ENCODE peak calls at places on chromosomes 6 and 20, in five cellular contexts. One of them, this sample, is unnamed.
A peak's percentile ranks its signal among the peaks of the same experiment; 100 is the strongest.

GRCh38 chr6:169854083-169854725 is 102.8 kb downstream of the ERMARD start:
- DNase-seq in progenitor cell of endocrine pancreas: no peak
- DNase-seq in transverse colon: no peak
- DNase-seq in heart left ventricle: peak; percentile 33
- DNase-seq in astrocyte of the spinal cord: no peak
- DNase-seq in this sample: no peak

GRCh38 chr6:38284772-38285406 is 354.8 kb downstream of the BTBD9 start:
- DNase-seq in progenitor cell of endocrine pancreas: no peak
- DNase-seq in transverse colon: no peak
- DNase-seq in heart left ventricle: no peak
- DNase-seq in astrocyte of the spinal cord: no peak
- DNase-seq in this sample: no peak

GRCh38 chr6:30508890-30509736 is 19.8 kb downstream of the HLA-E start:
- DNase-seq in progenitor cell of endocrine pancreas: no peak
- DNase-seq in transverse colon: no peak
- DNase-seq in heart left ventricle: no peak
- DNase-seq in astrocyte of the spinal cord: no peak
- DNase-seq in this sample: no peak

GRCh38 chr6:24583463-24584389 is 62.3 kb downstream of the KIAA0319 start:
- DNase-seq in progenitor cell of endocrine pancreas: peak; percentile 52
- DNase-seq in transverse colon: peak; percentile 86
- DNase-seq in heart left ventricle: peak; percentile 79
- DNase-seq in astrocyte of the spinal cord: peak; percentile 69
- DNase-seq in this sample: peak; percentile 91

GRCh38 chr6:108105584-108105983 is 31.0 kb upstream of the OSTM1 start:
- DNase-seq in progenitor cell of endocrine pancreas: no peak
- DNase-seq in transverse colon: no peak
- DNase-seq in heart left ventricle: no peak
- DNase-seq in astrocyte of the spinal cord: no peak
- DNase-seq in this sample: no peak

GRCh38 chr6:37456816-37457560 is 24.0 kb downstream of the CMTR1 start:
- DNase-seq in progenitor cell of endocrine pancreas: no peak
- DNase-seq in transverse colon: no peak
- DNase-seq in heart left ventricle: no peak
- DNase-seq in astrocyte of the spinal cord: peak; percentile 85
- DNase-seq in this sample: no peak

GRCh38 chr6:162478191-162478642 is 249.3 kb downstream of the PRKN start:
- DNase-seq in progenitor cell of endocrine pancreas: no peak
- DNase-seq in transverse colon: no peak
- DNase-seq in heart left ventricle: no peak
- DNase-seq in astrocyte of the spinal cord: no peak
- DNase-seq in this sample: no peak

GRCh38 chr6:71982385-71982784 is 96.0 kb downstream of the RIMS1 start:
- DNase-seq in progenitor cell of endocrine pancreas: no peak
- DNase-seq in transverse colon: no peak
- DNase-seq in heart left ventricle: no peak
- DNase-seq in astrocyte of the spinal cord: no peak
- DNase-seq in this sample: no peak

GRCh38 chr6:139738801-139739490 is 364.5 kb upstream of the CITED2 start:
- DNase-seq in progenitor cell of endocrine pancreas: no peak
- DNase-seq in transverse colon: no peak
- DNase-seq in heart left ventricle: no peak
- DNase-seq in astrocyte of the spinal cord: no peak
- DNase-seq in this sample: no peak

GRCh38 chr6:125558451-125558850 is 191.0 kb upstream of the HEY2 start:
- DNase-seq in progenitor cell of endocrine pancreas: no peak
- DNase-seq in transverse colon: no peak
- DNase-seq in heart left ventricle: no peak
- DNase-seq in astrocyte of the spinal cord: no peak
- DNase-seq in this sample: no peak

GRCh38 chr6:53664623-53665022 is 933 bp downstream of the KLHL31 start:
- DNase-seq in progenitor cell of endocrine pancreas: no peak
- DNase-seq in transverse colon: no peak
- DNase-seq in heart left ventricle: peak; percentile 71
- DNase-seq in astrocyte of the spinal cord: no peak
- DNase-seq in this sample: no peak

GRCh38 chr6:92541457-92542060 is 877.8 kb downstream of the EPHA7 start:
- DNase-seq in progenitor cell of endocrine pancreas: no peak
- DNase-seq in transverse colon: no peak
- DNase-seq in heart left ventricle: no peak
- DNase-seq in astrocyte of the spinal cord: peak; percentile 13
- DNase-seq in this sample: no peak

GRCh38 chr6:12636336-12636735 is 80.2 kb upstream of the PHACTR1 start:
- DNase-seq in progenitor cell of endocrine pancreas: no peak
- DNase-seq in transverse colon: no peak
- DNase-seq in heart left ventricle: no peak
- DNase-seq in astrocyte of the spinal cord: no peak
- DNase-seq in this sample: no peak

GRCh38 chr6:88006559-88006958 is 41.1 kb upstream of the SPACA1 start:
- DNase-seq in progenitor cell of endocrine pancreas: no peak
- DNase-seq in transverse colon: no peak
- DNase-seq in heart left ventricle: no peak
- DNase-seq in astrocyte of the spinal cord: no peak
- DNase-seq in this sample: no peak

GRCh38 chr20:49859807-49860206 is 47.2 kb downstream of the SLC9A8 start:
- DNase-seq in progenitor cell of endocrine pancreas: no peak
- DNase-seq in transverse colon: no peak
- DNase-seq in heart left ventricle: no peak
- DNase-seq in astrocyte of the spinal cord: no peak
- DNase-seq in this sample: peak; percentile 38

GRCh38 chr6:136429264-136429663 is 121.0 kb downstream of the MAP7 start:
- DNase-seq in progenitor cell of endocrine pancreas: no peak
- DNase-seq in transverse colon: no peak
- DNase-seq in heart left ventricle: no peak
- DNase-seq in astrocyte of the spinal cord: no peak
- DNase-seq in this sample: no peak

GRCh38 chr6:69696273-69696672 is 100.5 kb downstream of the LMBRD1 start:
- DNase-seq in progenitor cell of endocrine pancreas: no peak
- DNase-seq in transverse colon: no peak
- DNase-seq in heart left ventricle: no peak
- DNase-seq in astrocyte of the spinal cord: peak; percentile 13
- DNase-seq in this sample: no peak

GRCh38 chr20:62120990-62121775 is 1.1 kb upstream of the LSM14B start:
- DNase-seq in progenitor cell of endocrine pancreas: no peak
- DNase-seq in transverse colon: peak; percentile 66
- DNase-seq in heart left ventricle: peak; percentile 74
- DNase-seq in astrocyte of the spinal cord: no peak
- DNase-seq in this sample: no peak

GRCh38 chr6:20936949-20937348 is 402.7 kb downstream of the CDKAL1 start:
- DNase-seq in progenitor cell of endocrine pancreas: no peak
- DNase-seq in transverse colon: no peak
- DNase-seq in heart left ventricle: no peak
- DNase-seq in astrocyte of the spinal cord: no peak
- DNase-seq in this sample: no peak

GRCh38 chr6:11263185-11263817 is 30.8 kb upstream of the NEDD9 start:
- DNase-seq in progenitor cell of endocrine pancreas: no peak
- DNase-seq in transverse colon: peak; percentile 61
- DNase-seq in heart left ventricle: peak; percentile 66
- DNase-seq in astrocyte of the spinal cord: peak; percentile 80
- DNase-seq in this sample: peak; percentile 51

GRCh38 chr20:21707999-21708737 is 2.7 kb downstream of the PAX1 start:
- DNase-seq in progenitor cell of endocrine pancreas: no peak
- DNase-seq in transverse colon: no peak
- DNase-seq in heart left ventricle: no peak
- DNase-seq in astrocyte of the spinal cord: no peak
- DNase-seq in this sample: no peak

GRCh38 chr6:18371010-18371409 is 16.1 kb upstream of the RNF144B start:
- DNase-seq in progenitor cell of endocrine pancreas: no peak
- DNase-seq in transverse colon: no peak
- DNase-seq in heart left ventricle: no peak
- DNase-seq in astrocyte of the spinal cord: no peak
- DNase-seq in this sample: no peak

DNA sequence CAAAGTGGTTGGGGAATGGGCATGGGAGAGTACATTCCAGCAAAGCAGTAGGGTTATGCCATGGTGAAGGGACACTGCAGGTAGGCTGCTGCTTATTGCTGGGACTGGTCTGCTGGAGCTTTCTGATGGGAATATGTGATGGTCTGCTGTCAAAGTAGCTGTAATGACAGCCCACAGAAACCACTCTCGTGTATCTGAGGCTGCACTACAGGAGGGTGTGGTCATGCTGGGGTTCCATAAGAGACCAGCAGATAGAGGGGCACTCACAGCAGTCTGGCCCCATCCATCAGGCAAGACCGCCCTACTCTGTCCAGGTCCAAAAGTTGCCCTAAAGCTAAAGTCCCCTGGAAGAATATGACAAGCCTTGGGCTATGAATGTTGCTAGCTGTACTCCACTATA is 739.3 kb downstream of the COL12A1 start:
- DNase-seq in progenitor cell of endocrine pancreas: no peak
- DNase-seq in transverse colon: no peak
- DNase-seq in heart left ventricle: no peak
- DNase-seq in astrocyte of the spinal cord: no peak
- DNase-seq in this sample: no peak
- TF ChIP-seq CTCF in progenitor cell of endocrine pancreas: no peak
- TF ChIP-seq CTCF in transverse colon: no peak
- TF ChIP-seq CTCF in heart left ventricle: no peak
- TF ChIP-seq CTCF in astrocyte of the spinal cord: no peak
- TF ChIP-seq CTCF in this sample: no peak

GRCh38 chr6:167667204-167668018 is 159.3 kb upstream of the AFDN start:
- DNase-seq in progenitor cell of endocrine pancreas: no peak
- DNase-seq in transverse colon: no peak
- DNase-seq in heart left ventricle: no peak
- DNase-seq in astrocyte of the spinal cord: no peak
- DNase-seq in this sample: no peak

GRCh38 chr6:167666571-167667203 is 160.0 kb upstream of the AFDN start:
- DNase-seq in progenitor cell of endocrine pancreas: no peak
- DNase-seq in transverse colon: no peak
- DNase-seq in heart left ventricle: no peak
- DNase-seq in astrocyte of the spinal cord: no peak
- DNase-seq in this sample: no peak

GRCh38 chr6:167668754-167669552 is 157.8 kb upstream of the AFDN start:
- DNase-seq in progenitor cell of endocrine pancreas: no peak
- DNase-seq in transverse colon: no peak
- DNase-seq in heart left ventricle: no peak
- DNase-seq in astrocyte of the spinal cord: no peak
- DNase-seq in this sample: no peak

GRCh38 chr6:167669553-167669849 is 157.2 kb upstream of the AFDN start:
- DNase-seq in progenitor cell of endocrine pancreas: no peak
- DNase-seq in transverse colon: no peak
- DNase-seq in heart left ventricle: no peak
- DNase-seq in astrocyte of the spinal cord: no peak
- DNase-seq in this sample: no peak

GRCh38 chr6:167668019-167668753 is 158.5 kb upstream of the AFDN start:
- DNase-seq in progenitor cell of endocrine pancreas: no peak
- DNase-seq in transverse colon: peak; percentile 37
- DNase-seq in heart left ventricle: no peak
- DNase-seq in astrocyte of the spinal cord: no peak
- DNase-seq in this sample: peak; percentile 48
- TF ChIP-seq CTCF in progenitor cell of endocrine pancreas: no peak
- TF ChIP-seq CTCF in transverse colon: no peak
- TF ChIP-seq CTCF in heart left ventricle: no peak
- TF ChIP-seq CTCF in astrocyte of the spinal cord: no peak
- TF ChIP-seq CTCF in this sample: no peak

DNA sequence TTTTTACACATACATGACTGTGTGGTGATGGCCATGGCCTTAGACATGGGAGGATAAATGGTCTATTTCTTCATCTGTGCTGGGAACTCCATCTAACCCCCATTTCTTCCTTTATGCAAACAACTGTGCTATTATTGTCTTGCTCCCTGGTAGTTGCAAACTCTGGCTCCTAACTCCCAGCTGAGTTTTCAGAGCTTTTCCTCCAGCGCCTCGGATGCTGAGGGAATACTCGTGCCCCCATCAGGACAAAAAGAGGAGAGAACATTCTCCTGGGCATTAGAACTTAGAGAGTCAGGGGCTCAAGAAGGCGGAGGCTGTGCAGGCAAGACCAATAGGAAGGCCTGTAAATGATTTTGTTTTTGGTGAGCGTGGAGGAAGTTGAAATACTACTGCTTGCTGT is 2.1 kb downstream of the DAAM2 start:
- DNase-seq in progenitor cell of endocrine pancreas: no peak
- DNase-seq in transverse colon: no peak
- DNase-seq in heart left ventricle: no peak
- DNase-seq in astrocyte of the spinal cord: no peak
- DNase-seq in this sample: no peak
- TF ChIP-seq CTCF in progenitor cell of endocrine pancreas: no peak
- TF ChIP-seq CTCF in transverse colon: no peak
- TF ChIP-seq CTCF in heart left ventricle: no peak
- TF ChIP-seq CTCF in astrocyte of the spinal cord: no peak
- TF ChIP-seq CTCF in this sample: no peak

GRCh38 chr20:57388953-57389694 is 2.1 kb upstream of the RBM38 start:
- DNase-seq in progenitor cell of endocrine pancreas: peak; percentile 54
- DNase-seq in transverse colon: peak; percentile 90
- DNase-seq in heart left ventricle: peak; percentile 89
- DNase-seq in astrocyte of the spinal cord: peak; percentile 60
- DNase-seq in this sample: peak; percentile 92

GRCh38 chr20:57387945-57388351 is 3.2 kb upstream of the RBM38 start:
- DNase-seq in progenitor cell of endocrine pancreas: no peak
- DNase-seq in transverse colon: no peak
- DNase-seq in heart left ventricle: no peak
- DNase-seq in astrocyte of the spinal cord: no peak
- DNase-seq in this sample: no peak

GRCh38 chr20:57390604-57391438 is at the start of gene RBM38:
- DNase-seq in progenitor cell of endocrine pancreas: peak; percentile 62
- DNase-seq in transverse colon: peak; percentile 79
- DNase-seq in heart left ventricle: peak; percentile 89
- DNase-seq in astrocyte of the spinal cord: peak; percentile 39
- DNase-seq in this sample: peak; percentile 86

GRCh38 chr20:57391439-57392129 is 388 bp downstream of the RBM38 start:
- DNase-seq in progenitor cell of endocrine pancreas: peak; percentile 20
- DNase-seq in transverse colon: peak; percentile 28
- DNase-seq in heart left ventricle: peak; percentile 68
- DNase-seq in astrocyte of the spinal cord: no peak
- DNase-seq in this sample: peak; percentile 19

GRCh38 chr20:57389695-57390603 is 1.2 kb upstream of the RBM38 start:
- DNase-seq in progenitor cell of endocrine pancreas: no peak
- DNase-seq in transverse colon: peak; percentile 48
- DNase-seq in heart left ventricle: peak; percentile 68
- DNase-seq in astrocyte of the spinal cord: no peak
- DNase-seq in this sample: no peak
- TF ChIP-seq CTCF in progenitor cell of endocrine pancreas: no peak
- TF ChIP-seq CTCF in transverse colon: no peak
- TF ChIP-seq CTCF in heart left ventricle: no peak
- TF ChIP-seq CTCF in astrocyte of the spinal cord: no peak
- TF ChIP-seq CTCF in this sample: peak; percentile 7

GRCh38 chr6:110534731-110535164 is 58.3 kb upstream of the SLC22A16 start:
- DNase-seq in progenitor cell of endocrine pancreas: no peak
- DNase-seq in transverse colon: no peak
- DNase-seq in heart left ventricle: no peak
- DNase-seq in astrocyte of the spinal cord: peak; percentile 95
- DNase-seq in this sample: peak; percentile 70
- TF ChIP-seq CTCF in progenitor cell of endocrine pancreas: no peak
- TF ChIP-seq CTCF in transverse colon: no peak
- TF ChIP-seq CTCF in heart left ventricle: no peak
- TF ChIP-seq CTCF in astrocyte of the spinal cord: no peak
- TF ChIP-seq CTCF in this sample: no peak

GRCh38 chr6:5525209-5525608 is 263.9 kb downstream of the FARS2 start:
- DNase-seq in progenitor cell of endocrine pancreas: no peak
- DNase-seq in transverse colon: no peak
- DNase-seq in heart left ventricle: no peak
- DNase-seq in astrocyte of the spinal cord: no peak
- DNase-seq in this sample: no peak
- TF ChIP-seq CTCF in progenitor cell of endocrine pancreas: no peak
- TF ChIP-seq CTCF in transverse colon: no peak
- TF ChIP-seq CTCF in heart left ventricle: no peak
- TF ChIP-seq CTCF in astrocyte of the spinal cord: no peak
- TF ChIP-seq CTCF in this sample: no peak

This sample was measured in Calu3.